ENCODE peak calls at places on chromosome 6, in five cellular contexts. Y is bronchial epithelial cell; N is activated T-helper 9 cell treated with anti-CD3 and anti-CD28 coated beads, Interleukin-2, amount 50 U/mL, for 16 hours; K is keratinocyte; A is AG08396. I is an unnamed sample.

GRCh38 chr6:75331134-75331533 is 46.5 kb upstream of the TMEM30A start:
- DNase-seq in Y (peak), A (peak), N (no peak), K (no peak), I (peak)

GRCh38 chr6:26659042-26659359 is 545 bp downstream of the ZNF322 start:
- DNase-seq in N (no peak), K (no peak), A (no peak), Y (no peak), I (no peak)

GRCh38 chr6:85643530-85644373 is 1.1 kb upstream of the SYNCRIP start:
- DNase-seq in N (peak), A (peak), K (no peak), Y (peak), I (peak)

GRCh38 chr6:35602133-35602946 is 86.4 kb downstream of the FKBP5 start:
- DNase-seq in Y (peak), A (no peak), K (no peak), N (no peak), I (peak)

GRCh38 chr6:68343901-68344300 is 291.2 kb upstream of the ADGRB3 start:
- DNase-seq in K (no peak), N (no peak), Y (peak), A (peak), I (no peak)

GRCh38 chr6:4677011-4677750 is 99.0 kb upstream of the CDYL start:
- DNase-seq in K (no peak), Y (no peak), A (no peak), N (no peak), I (no peak)

GRCh38 chr6:45590225-45590624 is 212.5 kb upstream of the SUPT3H start:
- DNase-seq in K (peak), N (no peak), Y (peak), A (no peak), I (no peak)

GRCh38 chr6:80341330-80341729 is 234.9 kb downstream of the BCKDHB start:
- DNase-seq in N (no peak), Y (no peak), A (no peak), K (no peak), I (peak)

GRCh38 chr6:125140808-125141207 is 12.8 kb upstream of the TPD52L1 start:
- DNase-seq in A (peak), Y (no peak), K (no peak), N (no peak), I (peak)

GRCh38 chr6:160430203-160430602 is 82.0 kb downstream of the SLC22A3 start:
- DNase-seq in Y (no peak), N (no peak), A (no peak), K (no peak), I (no peak)

GRCh38 chr6:47787620-47788497 is 6.0 kb downstream of the OPN5 start:
- DNase-seq in K (peak), Y (peak), N (peak), A (peak), I (peak)